ENCODE peak calls at places on chromosome 12, in seven cellular contexts. One of them, this sample, is unnamed.

GRCh38 chr12:28424965-28425364 is 234.7 kb downstream of the CCDC91 start:
- DNase-seq in GM23338: no peak
- DNase-seq in progenitor cell of endocrine pancreas: no peak
- DNase-seq in astrocyte of the spinal cord: peak
- DNase-seq in suprapubic skin: no peak
- DNase-seq in HCT116: no peak
- DNase-seq in cardiac muscle cell: peak
- DNase-seq in this sample: no peak

GRCh38 chr12:124851344-124851743 is 12.3 kb downstream of the SCARB1 start:
- DNase-seq in GM23338: no peak
- DNase-seq in progenitor cell of endocrine pancreas: no peak
- DNase-seq in astrocyte of the spinal cord: no peak
- DNase-seq in suprapubic skin: no peak
- DNase-seq in HCT116: no peak
- DNase-seq in cardiac muscle cell: no peak
- DNase-seq in this sample: no peak

GRCh38 chr12:99619389-99620158 is 28.0 kb upstream of the GARIN6 start:
- DNase-seq in GM23338: peak
- DNase-seq in progenitor cell of endocrine pancreas: no peak
- DNase-seq in astrocyte of the spinal cord: peak
- DNase-seq in suprapubic skin: no peak
- DNase-seq in HCT116: peak
- DNase-seq in cardiac muscle cell: peak
- DNase-seq in this sample: no peak

GRCh38 chr12:10354502-10354901 is 35.3 kb downstream of the KLRK1 start:
- DNase-seq in GM23338: no peak
- DNase-seq in progenitor cell of endocrine pancreas: no peak
- DNase-seq in astrocyte of the spinal cord: peak
- DNase-seq in suprapubic skin: no peak
- DNase-seq in HCT116: no peak
- DNase-seq in cardiac muscle cell: peak
- DNase-seq in this sample: no peak

GRCh38 chr12:105485926-105486325 is 155.4 kb downstream of the C12orf75 start:
- DNase-seq in GM23338: no peak
- DNase-seq in progenitor cell of endocrine pancreas: no peak
- DNase-seq in astrocyte of the spinal cord: no peak
- DNase-seq in suprapubic skin: no peak
- DNase-seq in HCT116: no peak
- DNase-seq in cardiac muscle cell: no peak
- DNase-seq in this sample: no peak

GRCh38 chr12:6606331-6607131 is 648 bp downstream of the CHD4 start:
- DNase-seq in GM23338: peak
- DNase-seq in progenitor cell of endocrine pancreas: peak
- DNase-seq in astrocyte of the spinal cord: peak
- DNase-seq in suprapubic skin: peak
- DNase-seq in HCT116: no peak
- DNase-seq in cardiac muscle cell: peak
- DNase-seq in this sample: peak

GRCh38 chr12:122111070-122111750 is 32.7 kb downstream of the MLXIP start:
- DNase-seq in GM23338: no peak
- DNase-seq in progenitor cell of endocrine pancreas: no peak
- DNase-seq in astrocyte of the spinal cord: no peak
- DNase-seq in suprapubic skin: no peak
- DNase-seq in HCT116: peak
- DNase-seq in cardiac muscle cell: no peak
- DNase-seq in this sample: no peak

GRCh38 chr12:115383668-115384067 is 699.7 kb upstream of the TBX3 start:
- DNase-seq in GM23338: no peak
- DNase-seq in progenitor cell of endocrine pancreas: no peak
- DNase-seq in astrocyte of the spinal cord: peak
- DNase-seq in suprapubic skin: peak
- DNase-seq in HCT116: no peak
- DNase-seq in cardiac muscle cell: peak
- DNase-seq in this sample: no peak

GRCh38 chr12:40331886-40332285 is 107.1 kb downstream of the LRRK2 start:
- DNase-seq in GM23338: no peak
- DNase-seq in progenitor cell of endocrine pancreas: no peak
- DNase-seq in astrocyte of the spinal cord: no peak
- DNase-seq in suprapubic skin: no peak
- DNase-seq in HCT116: no peak
- DNase-seq in cardiac muscle cell: no peak
- DNase-seq in this sample: no peak

GRCh38 chr12:89756638-89757321 is 48.1 kb upstream of the ATP2B1 start:
- DNase-seq in GM23338: no peak
- DNase-seq in progenitor cell of endocrine pancreas: no peak
- DNase-seq in astrocyte of the spinal cord: peak
- DNase-seq in suprapubic skin: no peak
- DNase-seq in HCT116: peak
- DNase-seq in cardiac muscle cell: peak
- DNase-seq in this sample: no peak

GRCh38 chr12:27967551-27968054 is 4.9 kb downstream of the PTHLH start:
- DNase-seq in GM23338: no peak
- DNase-seq in progenitor cell of endocrine pancreas: no peak
- DNase-seq in astrocyte of the spinal cord: no peak
- DNase-seq in suprapubic skin: no peak
- DNase-seq in HCT116: no peak
- DNase-seq in cardiac muscle cell: no peak
- DNase-seq in this sample: no peak

GRCh38 chr12:102629262-102629888 is 149.0 kb upstream of the IGF1 start:
- DNase-seq in GM23338: no peak
- DNase-seq in progenitor cell of endocrine pancreas: no peak
- DNase-seq in astrocyte of the spinal cord: no peak
- DNase-seq in suprapubic skin: no peak
- DNase-seq in HCT116: no peak
- DNase-seq in cardiac muscle cell: no peak
- DNase-seq in this sample: no peak

GRCh38 chr12:107847430-107847829 is 72.9 kb downstream of the ASCL4 start:
- DNase-seq in GM23338: no peak
- DNase-seq in progenitor cell of endocrine pancreas: no peak
- DNase-seq in astrocyte of the spinal cord: no peak
- DNase-seq in suprapubic skin: no peak
- DNase-seq in HCT116: no peak
- DNase-seq in cardiac muscle cell: no peak
- DNase-seq in this sample: no peak

GRCh38 chr12:663293-663871 is at the start of gene NINJ2:
- DNase-seq in GM23338: no peak
- DNase-seq in progenitor cell of endocrine pancreas: no peak
- DNase-seq in astrocyte of the spinal cord: no peak
- DNase-seq in suprapubic skin: no peak
- DNase-seq in HCT116: no peak
- DNase-seq in cardiac muscle cell: peak
- DNase-seq in this sample: no peak

GRCh38 chr12:113183030-113183589 is 2.2 kb downstream of the DDX54 start:
- DNase-seq in GM23338: no peak
- DNase-seq in progenitor cell of endocrine pancreas: no peak
- DNase-seq in astrocyte of the spinal cord: no peak
- DNase-seq in suprapubic skin: no peak
- DNase-seq in HCT116: no peak
- DNase-seq in cardiac muscle cell: no peak
- DNase-seq in this sample: no peak
- TF ChIP-seq CTCF in GM23338: no peak
- TF ChIP-seq CTCF in progenitor cell of endocrine pancreas: no peak
- TF ChIP-seq CTCF in astrocyte of the spinal cord: no peak
- TF ChIP-seq CTCF in suprapubic skin: no peak
- TF ChIP-seq CTCF in HCT116: no peak
- TF ChIP-seq CTCF in cardiac muscle cell: no peak
- TF ChIP-seq CTCF in this sample: no peak

DNA sequence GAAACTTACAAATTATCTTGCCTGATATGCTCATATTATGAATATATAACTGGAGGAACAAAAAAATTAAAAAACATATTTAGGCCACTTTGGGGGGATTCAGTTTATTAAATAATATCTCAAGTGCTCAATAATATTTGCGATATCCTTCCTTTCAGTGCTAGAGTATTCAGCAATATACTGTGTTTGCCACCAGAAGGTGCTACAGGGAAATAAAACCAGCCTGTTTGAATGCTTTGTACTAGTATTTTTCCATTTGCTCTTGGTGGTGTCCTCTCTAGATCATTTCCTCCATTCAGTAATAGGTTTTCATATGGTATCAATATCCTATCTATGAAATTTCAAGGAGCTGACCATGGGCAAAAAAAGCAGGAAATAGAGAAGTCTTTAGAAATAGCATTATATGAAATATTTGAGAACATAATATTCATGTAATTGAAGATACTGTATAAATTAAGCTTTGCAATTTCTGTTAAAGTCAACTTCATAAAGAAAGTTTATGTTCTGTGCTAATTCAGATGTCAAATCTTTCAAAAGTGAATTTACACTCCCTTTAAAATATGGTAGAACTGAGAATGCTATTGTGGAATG is 106.2 kb upstream of the NAV3 start:
- DNase-seq in GM23338: peak
- DNase-seq in progenitor cell of endocrine pancreas: no peak
- DNase-seq in astrocyte of the spinal cord: peak
- DNase-seq in suprapubic skin: no peak
- DNase-seq in HCT116: peak
- DNase-seq in cardiac muscle cell: peak
- DNase-seq in this sample: no peak
- TF ChIP-seq CTCF in GM23338: peak
- TF ChIP-seq CTCF in progenitor cell of endocrine pancreas: peak
- TF ChIP-seq CTCF in astrocyte of the spinal cord: peak
- TF ChIP-seq CTCF in suprapubic skin: peak
- TF ChIP-seq CTCF in HCT116: peak
- TF ChIP-seq CTCF in cardiac muscle cell: peak
- TF ChIP-seq CTCF in this sample: peak

GRCh38 chr12:65923228-65923627 is 98.9 kb downstream of the HMGA2 start:
- DNase-seq in GM23338: no peak
- DNase-seq in progenitor cell of endocrine pancreas: no peak
- DNase-seq in astrocyte of the spinal cord: no peak
- DNase-seq in suprapubic skin: no peak
- DNase-seq in HCT116: no peak
- DNase-seq in cardiac muscle cell: no peak
- DNase-seq in this sample: no peak
- TF ChIP-seq CTCF in GM23338: peak
- TF ChIP-seq CTCF in progenitor cell of endocrine pancreas: no peak
- TF ChIP-seq CTCF in astrocyte of the spinal cord: peak
- TF ChIP-seq CTCF in suprapubic skin: no peak
- TF ChIP-seq CTCF in HCT116: peak
- TF ChIP-seq CTCF in cardiac muscle cell: no peak
- TF ChIP-seq CTCF in this sample: no peak

GRCh38 chr12:45727301-45727993 is 2.1 kb upstream of the ARID2 start:
- DNase-seq in GM23338: peak
- DNase-seq in progenitor cell of endocrine pancreas: peak
- DNase-seq in astrocyte of the spinal cord: peak
- DNase-seq in suprapubic skin: peak
- DNase-seq in HCT116: peak
- DNase-seq in cardiac muscle cell: peak
- DNase-seq in this sample: peak
- TF ChIP-seq CTCF in GM23338: no peak
- TF ChIP-seq CTCF in progenitor cell of endocrine pancreas: no peak
- TF ChIP-seq CTCF in astrocyte of the spinal cord: no peak
- TF ChIP-seq CTCF in suprapubic skin: no peak
- TF ChIP-seq CTCF in HCT116: no peak
- TF ChIP-seq CTCF in cardiac muscle cell: no peak
- TF ChIP-seq CTCF in this sample: no peak

This sample was measured in neural crest cell.